ENCODE peak calls at places on chromosomes 16 and 17, in eight cellular contexts. U is amygdala; R is NCI-H2081; D is activated T-helper 9 cell treated with anti-CD3 and anti-CD28 coated beads, Interleukin-2, amount 50 U/mL, for 16 hours; H is pons; Z is astrocyte of the hippocampus; J is RCC 7860; W is NCI-H1417. Y is an unnamed sample.

GRCh38 chr16:24915576-24915975 is 69.8 kb downstream of the SLC5A11 start:
- DNase-seq in D (no peak), R (no peak), W (no peak), U (no peak), Z (no peak), H (no peak), J (no peak), Y (no peak)

GRCh38 chr16:29743827-29744531 is 1.8 kb downstream of the C16orf54 start:
- DNase-seq in H (no peak), J (no peak), W (no peak), D (peak; percentile 27), Z (no peak), U (no peak), R (no peak), Y (no peak)

GRCh38 chr16:86405319-86405718 is 105.0 kb upstream of the FOXF1 start:
- DNase-seq in D (no peak), Z (no peak), R (no peak), J (no peak), H (no peak), U (no peak), W (no peak), Y (peak; percentile 54)

GRCh38 chr17:81843713-81844326 is 9.0 kb upstream of the PPP1R27 start:
- DNase-seq in W (no peak), U (no peak), J (no peak), Z (no peak), H (no peak), D (no peak), R (no peak), Y (no peak)

GRCh38 chr17:41982026-41982989 is 15.7 kb downstream of the CNP start:
- DNase-seq in D (no peak), W (no peak), Z (peak; percentile 81), H (no peak), U (no peak), J (no peak), R (no peak), Y (peak; percentile 47)

GRCh38 chr17:42422412-42422957 is 571 bp downstream of the CAVIN1 start:
- DNase-seq in H (no peak), U (no peak), J (no peak), W (peak; percentile 48), D (peak; percentile 6), R (no peak), Z (peak; percentile 57), Y (no peak)

GRCh38 chr16:14455577-14455976 is 174.5 kb downstream of the PARN start:
- DNase-seq in R (no peak), D (no peak), H (no peak), Z (no peak), J (peak; percentile 27), U (no peak), W (no peak), Y (peak; percentile 15)

GRCh38 chr17:14741516-14741915 is 440.6 kb downstream of the HS3ST3B1 start:
- DNase-seq in H (no peak), D (no peak), Z (no peak), W (no peak), U (no peak), R (no peak), J (no peak), Y (peak; percentile 27)

GRCh38 chr17:81295678-81296381 is 723 bp upstream of the SLC38A10 start:
- DNase-seq in Z (peak; percentile 65), D (peak; percentile 34), J (peak; percentile 43), H (no peak), W (peak; percentile 76), U (no peak), R (peak; percentile 67), Y (peak; percentile 29)

GRCh38 chr17:73782641-73783381 is 138.6 kb upstream of the SDK2 start:
- DNase-seq in R (peak; percentile 53), D (no peak), W (peak; percentile 22), Z (no peak), U (no peak), J (no peak), H (no peak), Y (no peak)

GRCh38 chr16:1950559-1950958 is 3.9 kb downstream of the RPL3L start:
- DNase-seq in R (no peak), Z (no peak), U (no peak), H (no peak), D (no peak), W (no peak), J (no peak), Y (no peak)

GRCh38 chr17:50662632-50663225 is 28.0 kb downstream of the ABCC3 start:
- DNase-seq in U (no peak), H (no peak), W (no peak), J (no peak), Z (no peak), D (no peak), R (no peak), Y (no peak)

GRCh38 chr17:46061435-46061834 is 62.4 kb downstream of the STH start:
- DNase-seq in R (no peak), J (no peak), W (peak; percentile 37), D (no peak), H (no peak), Z (no peak), U (no peak), Y (peak; percentile 23)

GRCh38 chr17:376936-377863 is 24.6 kb upstream of the RPH3AL start:
- DNase-seq in R (no peak), W (peak; percentile 55), U (no peak), Z (peak; percentile 21), J (no peak), D (no peak), H (no peak), Y (no peak)